ENCODE peak calls at places on chromosomes 3 and 15, in five cellular contexts. One of them, this sample, is unnamed.
A peak's percentile ranks its signal among the peaks of the same experiment; 100 is the strongest.

GRCh38 chr3:49804141-49805041 is 1.3 kb downstream of the INKA1 start:
- DNase-seq in A549: no peak
- DNase-seq in ovary: peak; percentile 54
- DNase-seq in transverse colon: no peak
- DNase-seq in HCT116: no peak
- DNase-seq in this sample: peak; percentile 38

GRCh38 chr3:147118611-147119010 is 287.7 kb downstream of the ZIC4 start:
- DNase-seq in transverse colon: no peak
- DNase-seq in ovary: no peak
- DNase-seq in A549: no peak
- DNase-seq in HCT116: no peak
- DNase-seq in this sample: no peak

GRCh38 chr3:149120051-149120972 is 9.1 kb upstream of the HPS3 start:
- DNase-seq in ovary: no peak
- DNase-seq in A549: peak; percentile 80
- DNase-seq in transverse colon: no peak
- DNase-seq in HCT116: peak; percentile 63
- DNase-seq in this sample: no peak

GRCh38 chr15:62625421-62626033 is 417.0 kb upstream of the TPM1 start:
- DNase-seq in A549: no peak
- DNase-seq in HCT116: no peak
- DNase-seq in ovary: peak; percentile 71
- DNase-seq in transverse colon: no peak
- DNase-seq in this sample: no peak

GRCh38 chr3:98994128-98994762 is 92.8 kb upstream of the DCBLD2 start:
- DNase-seq in A549: peak; percentile 69
- DNase-seq in transverse colon: no peak
- DNase-seq in ovary: no peak
- DNase-seq in HCT116: peak; percentile 52
- DNase-seq in this sample: no peak

GRCh38 chr3:167996514-167996913 is 99.2 kb downstream of the GOLIM4 start:
- DNase-seq in HCT116: no peak
- DNase-seq in transverse colon: no peak
- DNase-seq in ovary: no peak
- DNase-seq in A549: no peak
- DNase-seq in this sample: no peak

GRCh38 chr3:184377882-184378445 is at the start of gene THPO:
- DNase-seq in transverse colon: no peak
- DNase-seq in ovary: no peak
- DNase-seq in HCT116: no peak
- DNase-seq in A549: no peak
- DNase-seq in this sample: no peak

GRCh38 chr3:49781415-49782199 is 4.7 kb downstream of the IP6K1 start:
- DNase-seq in transverse colon: no peak
- DNase-seq in A549: no peak
- DNase-seq in ovary: peak; percentile 17
- DNase-seq in HCT116: no peak
- DNase-seq in this sample: no peak

GRCh38 chr3:4493931-4494806 is 1.0 kb downstream of the ITPR1 start:
- DNase-seq in HCT116: no peak
- DNase-seq in A549: peak; percentile 8
- DNase-seq in ovary: peak; percentile 60
- DNase-seq in transverse colon: peak; percentile 19
- DNase-seq in this sample: peak; percentile 34

GRCh38 chr3:48899298-48899697 is 616 bp upstream of the SLC25A20 start:
- DNase-seq in transverse colon: no peak
- DNase-seq in A549: no peak
- DNase-seq in HCT116: no peak
- DNase-seq in ovary: no peak
- DNase-seq in this sample: no peak

GRCh38 chr3:156171517-156172267 is 51.3 kb downstream of the KCNAB1 start:
- DNase-seq in transverse colon: no peak
- DNase-seq in HCT116: no peak
- DNase-seq in ovary: no peak
- DNase-seq in A549: no peak
- DNase-seq in this sample: no peak

GRCh38 chr15:50726315-50726714 is 39.2 kb downstream of the SPPL2A start:
- DNase-seq in A549: no peak
- DNase-seq in ovary: no peak
- DNase-seq in HCT116: no peak
- DNase-seq in transverse colon: no peak
- DNase-seq in this sample: no peak

GRCh38 chr3:192850501-192850981 is 67.1 kb downstream of the MB21D2 start:
- DNase-seq in transverse colon: peak; percentile 70
- DNase-seq in ovary: no peak
- DNase-seq in A549: peak; percentile 52
- DNase-seq in HCT116: no peak
- DNase-seq in this sample: no peak

GRCh38 chr3:41102750-41103149 is 96.6 kb upstream of the CTNNB1 start:
- DNase-seq in transverse colon: no peak
- DNase-seq in ovary: no peak
- DNase-seq in HCT116: no peak
- DNase-seq in A549: no peak
- DNase-seq in this sample: no peak

GRCh38 chr3:128515967-128516366 is 23.0 kb upstream of the GATA2 start:
- DNase-seq in A549: no peak
- DNase-seq in ovary: no peak
- DNase-seq in transverse colon: no peak
- DNase-seq in HCT116: no peak
- DNase-seq in this sample: no peak

GRCh38 chr3:178479860-178480259 is 56.4 kb upstream of the KCNMB2 start:
- DNase-seq in transverse colon: no peak
- DNase-seq in ovary: no peak
- DNase-seq in HCT116: no peak
- DNase-seq in A549: no peak
- DNase-seq in this sample: no peak

GRCh38 chr3:189809583-189809982 is 178.4 kb downstream of the TP63 start:
- DNase-seq in transverse colon: no peak
- DNase-seq in HCT116: no peak
- DNase-seq in A549: no peak
- DNase-seq in ovary: no peak
- DNase-seq in this sample: no peak
- H3K4me1 ChIP-seq in transverse colon: no peaks in the 10 kb centered on the region
- H3K4me1 ChIP-seq in HCT116: no peaks in the 10 kb centered on the region
- H3K4me1 ChIP-seq in A549: no peaks in the 10 kb centered on the region
- H3K4me1 ChIP-seq in ovary: no peaks in the 10 kb centered on the region
- H3K4me1 ChIP-seq in this sample: no peaks in the 10 kb centered on the region

GRCh38 chr15:56032366-56032765 is 39.0 kb upstream of the NEDD4 start:
- DNase-seq in transverse colon: no peak
- DNase-seq in A549: no peak
- DNase-seq in ovary: no peak
- DNase-seq in HCT116: no peak
- DNase-seq in this sample: no peak
- H3K27ac ChIP-seq in transverse colon: no peak overlapping the region
- H3K27ac ChIP-seq in A549: no peak overlapping the region
- H3K27ac ChIP-seq in ovary: no peak overlapping the region
- H3K27ac ChIP-seq in HCT116: no peak overlapping the region
- H3K27ac ChIP-seq in this sample: no peak overlapping the region

GRCh38 chr3:51385621-51386091 is 565 bp downstream of the MANF start:
- DNase-seq in HCT116: no peak
- DNase-seq in A549: no peak
- DNase-seq in transverse colon: no peak
- DNase-seq in ovary: peak; percentile 31
- DNase-seq in this sample: no peak

GRCh38 chr3:51386159-51386851 is 1.2 kb downstream of the MANF start:
- DNase-seq in HCT116: no peak
- DNase-seq in ovary: no peak
- DNase-seq in A549: no peak
- DNase-seq in transverse colon: no peak
- DNase-seq in this sample: no peak

GRCh38 chr3:51382947-51383578 is 2.0 kb upstream of the MANF start:
- DNase-seq in HCT116: no peak
- DNase-seq in A549: no peak
- DNase-seq in transverse colon: no peak
- DNase-seq in ovary: no peak
- DNase-seq in this sample: no peak

GRCh38 chr3:51384145-51384729 is 854 bp upstream of the MANF start:
- DNase-seq in transverse colon: no peak
- DNase-seq in ovary: peak; percentile 67
- DNase-seq in HCT116: no peak
- DNase-seq in A549: no peak
- DNase-seq in this sample: peak; percentile 28

DNA sequence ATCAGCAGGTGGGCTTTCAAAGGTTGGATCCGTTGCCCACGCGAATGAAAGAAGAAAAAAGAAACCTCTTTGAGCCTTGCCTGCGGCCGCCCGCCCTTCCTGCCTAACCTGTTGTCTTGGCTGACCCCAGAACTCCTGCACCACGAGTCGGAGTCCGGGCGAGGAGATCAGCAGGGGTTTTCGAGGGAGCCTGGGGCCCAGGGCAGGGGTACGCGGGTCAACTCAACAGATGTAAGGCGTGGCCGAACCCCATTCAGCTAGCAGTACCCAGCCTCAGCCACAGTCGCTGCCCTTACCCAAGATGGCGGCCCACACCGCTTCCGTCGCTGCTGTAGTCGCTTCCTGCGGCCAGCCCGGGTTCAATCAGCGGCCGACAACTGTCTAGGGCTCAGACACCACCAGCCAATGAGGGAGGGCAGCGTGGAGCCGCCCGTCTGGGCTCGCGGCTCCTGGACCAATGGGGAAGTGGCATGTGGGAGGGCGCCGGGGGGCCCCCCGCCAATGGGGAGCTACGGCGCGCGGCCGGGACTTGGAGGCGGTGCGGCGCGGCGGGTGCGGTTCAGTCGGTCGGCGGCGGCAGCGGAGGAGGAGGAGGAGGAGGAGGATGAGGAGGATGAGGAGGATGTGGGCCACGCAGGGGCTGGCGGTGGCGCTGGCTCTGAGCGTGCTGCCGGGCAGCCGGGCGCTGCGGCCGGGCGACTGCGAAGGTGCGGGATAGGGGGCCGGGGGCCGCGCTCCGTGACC is at the start of gene MANF:
- DNase-seq in ovary: peak; percentile 97
- DNase-seq in HCT116: peak; percentile 95
- DNase-seq in A549: peak; percentile 95
- DNase-seq in transverse colon: peak; percentile 98
- DNase-seq in this sample: peak; percentile 97
- TF ChIP-seq POLR2A in ovary: peak; percentile 73
- TF ChIP-seq POLR2A in HCT116: peak; percentile 39
- TF ChIP-seq POLR2A in A549: peak; percentile 82
- TF ChIP-seq POLR2A in transverse colon: peak; percentile 91
- TF ChIP-seq POLR2A in this sample: peak; percentile 50

DNA sequence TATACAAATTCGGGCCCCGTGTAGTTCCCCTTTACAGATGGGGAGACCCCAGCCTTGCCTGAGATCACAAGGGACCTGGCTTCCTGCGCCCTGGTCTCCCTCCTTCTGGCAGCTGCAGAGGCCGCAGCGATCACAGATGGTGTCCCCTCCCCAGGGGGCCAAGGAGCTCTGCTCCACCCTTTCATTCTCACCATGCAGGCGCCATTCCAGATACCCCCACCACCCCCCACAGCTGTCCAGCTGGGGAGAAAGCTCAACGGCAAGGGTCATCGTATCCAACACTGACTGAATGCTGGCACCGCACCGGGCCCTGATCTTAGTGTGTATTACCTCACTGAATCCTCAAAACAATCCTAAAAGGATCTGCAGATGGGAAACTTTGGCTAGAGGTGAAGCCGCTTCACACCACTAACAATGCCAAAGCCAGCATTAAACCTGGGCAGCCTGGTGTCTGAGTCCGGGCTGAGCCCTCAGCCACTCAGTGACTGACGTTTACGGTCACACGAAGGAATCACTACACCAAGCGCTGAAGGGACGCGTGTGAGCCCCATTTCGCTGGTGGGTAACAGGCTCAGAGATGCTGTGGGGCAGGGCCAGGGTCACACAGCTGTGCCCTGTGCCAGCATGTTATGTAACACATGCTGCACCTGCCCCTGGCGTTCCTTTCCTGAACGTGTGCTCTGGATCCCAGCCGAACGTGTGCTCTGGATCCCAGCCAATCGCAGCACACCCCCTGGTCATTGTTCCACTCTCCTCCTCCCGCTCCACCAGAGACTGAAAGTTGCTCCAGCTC is 51.9 kb downstream of the IQSEC1 start:
- DNase-seq in transverse colon: no peak
- DNase-seq in HCT116: no peak
- DNase-seq in A549: no peak
- DNase-seq in ovary: no peak
- DNase-seq in this sample: no peak
- H3K4me1 ChIP-seq in transverse colon: peaks cover 41% of the 10 kb centered on the region
- H3K4me1 ChIP-seq in HCT116: peaks cover 4% of the 10 kb centered on the region
- H3K4me1 ChIP-seq in A549: peaks cover 35% of the 10 kb centered on the region
- H3K4me1 ChIP-seq in ovary: peaks cover 19% of the 10 kb centered on the region
- H3K4me1 ChIP-seq in this sample: peaks cover 9% of the 10 kb centered on the region

DNA sequence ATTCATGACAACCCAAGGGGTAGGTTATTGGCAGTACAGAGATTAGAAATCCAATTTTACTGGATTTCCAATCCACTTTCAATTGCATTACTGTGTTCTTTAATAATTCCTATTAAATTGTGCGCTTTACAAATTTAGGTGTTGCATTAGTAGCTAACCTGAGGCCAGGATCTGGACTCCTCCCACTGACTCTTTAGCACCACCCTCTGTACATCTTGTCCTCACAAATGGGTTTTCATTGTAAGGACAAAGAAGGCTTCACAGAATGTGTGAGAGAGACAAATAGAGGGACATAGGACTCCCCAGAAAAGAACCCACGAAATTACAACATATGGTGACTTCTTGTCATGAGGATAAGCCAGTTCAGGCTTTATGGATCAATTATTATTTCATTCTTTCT is 643.1 kb upstream of the NAALADL2 start:
- DNase-seq in A549: no peak
- DNase-seq in transverse colon: no peak
- DNase-seq in ovary: no peak
- DNase-seq in HCT116: no peak
- DNase-seq in this sample: no peak
- H3K27ac ChIP-seq in A549: no peak overlapping the region
- H3K27ac ChIP-seq in transverse colon: no peak overlapping the region
- H3K27ac ChIP-seq in ovary: no peak overlapping the region
- H3K27ac ChIP-seq in HCT116: no peak overlapping the region
- H3K27ac ChIP-seq in this sample: no peak overlapping the region

DNA sequence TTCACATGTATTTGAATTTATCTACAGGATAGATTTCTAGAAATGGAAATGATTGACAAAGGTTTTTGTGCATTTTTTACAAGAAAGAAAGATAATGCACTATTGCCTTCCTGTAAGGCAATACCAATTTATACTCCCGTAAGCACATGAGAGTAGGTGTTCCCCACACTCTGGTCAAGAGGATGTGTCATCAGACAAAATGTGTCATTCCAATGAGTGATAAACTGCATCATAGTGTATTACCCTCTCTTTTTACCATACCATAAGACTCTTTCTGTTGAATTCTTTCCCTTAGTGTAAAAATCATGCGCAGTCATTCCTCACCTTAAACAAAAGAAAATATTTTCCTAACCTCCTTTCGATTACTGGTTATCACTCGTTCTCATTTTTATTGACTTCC is 251.0 kb downstream of the ROBO1 start:
- DNase-seq in A549: no peak
- DNase-seq in HCT116: no peak
- DNase-seq in ovary: no peak
- DNase-seq in transverse colon: no peak
- DNase-seq in this sample: no peak
- TF ChIP-seq POLR2A in A549: no peak
- TF ChIP-seq POLR2A in HCT116: no peak
- TF ChIP-seq POLR2A in ovary: no peak
- TF ChIP-seq POLR2A in transverse colon: no peak
- TF ChIP-seq POLR2A in this sample: no peak

This sample was measured in uterus.